ENCODE peak calls at places on chromosome 19, in seven cellular contexts. Y is PC-9; U is stimulated activated CD4-positive, alpha-beta T cell treated with anti-CD3 and anti-CD28 coated beads, Interleukin-4, amount 100 ng/mL, for 1 hour; W is AG20443; M is fibroblast of mammary gland; D is activated CD8-positive, alpha-beta T cell treated with anti-CD3 and anti-CD28 coated beads, Interleukin-2, amount 10 ng/mL, durations not matched to agents 7 days and 5 days; V is NCI-H2081. X is an unnamed sample.

GRCh38 chr19:34580055-34580336 is 97.0 kb downstream of the SCGB2B2 start:
- DNase-seq in W (no peak), V (no peak), M (no peak), Y (no peak), D (no peak), U (no peak), X (no peak)

GRCh38 chr19:8366961-8367326 is 3.0 kb downstream of the ANGPTL4 start:
- DNase-seq in W (peak; percentile 21), U (no peak), M (peak; percentile 64), Y (no peak), D (no peak), V (no peak), X (no peak)

GRCh38 chr19:13861714-13862531 is 15.0 kb upstream of the NANOS3 start:
- DNase-seq in V (peak; percentile 75), W (peak; percentile 93), M (peak; percentile 84), U (peak; percentile 87), Y (peak; percentile 85), D (peak; percentile 92), X (peak; percentile 95)

GRCh38 chr19:51693819-51694218 is 689 bp downstream of the SPACA6 start:
- DNase-seq in M (no peak), V (no peak), Y (no peak), D (no peak), U (no peak), W (no peak), X (no peak)

GRCh38 chr19:50815443-50815842 is 8.1 kb downstream of the KLK1 start:
- DNase-seq in W (no peak), Y (no peak), M (no peak), V (no peak), D (no peak), U (no peak), X (no peak)

GRCh38 chr19:7177926-7178325 is 108.4 kb downstream of the ZNF557 start:
- DNase-seq in V (no peak), U (no peak), Y (no peak), M (peak; percentile 45), W (peak; percentile 56), D (no peak), X (no peak)

GRCh38 chr19:18044825-18045304 is 36.9 kb downstream of the ARRDC2 start:
- DNase-seq in W (peak; percentile 78), Y (peak; percentile 60), V (peak; percentile 14), U (peak; percentile 81), M (peak; percentile 62), D (peak; percentile 96), X (peak; percentile 95)

GRCh38 chr19:11265785-11266236 is 3.5 kb upstream of the DOCK6 start:
- DNase-seq in W (peak; percentile 46), D (no peak), U (no peak), M (peak; percentile 29), V (no peak), Y (peak; percentile 97), X (no peak)

GRCh38 chr19:5099822-5100221 is 130.9 kb downstream of the KDM4B start:
- DNase-seq in W (no peak), Y (no peak), D (no peak), U (no peak), V (no peak), M (no peak), X (no peak)

GRCh38 chr19:33156354-33156753 is 24.4 kb downstream of the WDR88 start:
- DNase-seq in Y (no peak), V (no peak), M (peak; percentile 87), D (no peak), U (no peak), W (peak; percentile 40), X (no peak)

GRCh38 chr19:16661480-16662034 is 618 bp downstream of the TMEM38A start:
- DNase-seq in Y (no peak), V (no peak), D (peak; percentile 25), M (no peak), U (peak; percentile 3), W (no peak), X (no peak)

GRCh38 chr19:46442808-46443450 is 14.2 kb upstream of the PNMA8C start:
- DNase-seq in Y (peak; percentile 72), U (no peak), W (peak; percentile 58), M (peak; percentile 78), D (no peak), V (no peak), X (no peak)

GRCh38 chr19:10517760-10518443 is 655 bp upstream of the S1PR5 start:
- DNase-seq in D (no peak), Y (no peak), V (peak; percentile 28), U (no peak), W (peak; percentile 63), M (no peak), X (peak; percentile 44)

GRCh38 chr19:7522072-7522922 is at the start of gene MCOLN1:
- DNase-seq in W (peak; percentile 100), M (peak; percentile 94), U (peak; percentile 100), V (peak; percentile 96), D (peak; percentile 99), Y (peak; percentile 91), X (peak; percentile 99)

GRCh38 chr19:7869453-7869909 is 4.7 kb downstream of the PRR36 start:
- DNase-seq in Y (peak; percentile 63), V (no peak), D (peak; percentile 77), U (peak; percentile 81), W (peak; percentile 68), M (no peak), X (peak; percentile 70)